ENCODE peak calls at places on chromosomes 1 and 21, in ten cellular contexts. K is C1 segment of cervical spinal cord; Z is adrenal gland; M is lower lobe of right lung; Y is cardiac fibroblast; F is left ventricle myocardium inferior; E is T-cell; O is amniotic stem cell; N is psoas muscle; J is stimulated activated CD4-positive, alpha-beta T cell treated with anti-CD3 and anti-CD28 coated beads, Interleukin-15, amount 100 ng/mL, for 1 hour. R is an unnamed sample.

GRCh38 chr1:212628056-212628455 is 19.5 kb downstream of the ATF3 start:
- DNase-seq in N (no peak), E (no peak), K (no peak), Y (no peak), O (no peak), Z (no peak), F (no peak), J (no peak), M (no peak), R (no peak)

GRCh38 chr1:156149374-156150106 is 3.8 kb upstream of the SEMA4A start:
- DNase-seq in K (no peak), M (no peak), J (no peak), E (no peak), Z (no peak), N (no peak), Y (no peak), O (no peak), F (no peak), R (peak; percentile 77)

GRCh38 chr1:1809489-1809888 is 31.2 kb upstream of the NADK start:
- DNase-seq in M (no peak), J (no peak), Z (no peak), K (no peak), E (no peak), Y (no peak), O (no peak), F (no peak), N (no peak), R (no peak)

GRCh38 chr1:171664976-171665375 is 12.5 kb upstream of the MYOC start:
- DNase-seq in E (no peak), Z (no peak), O (no peak), J (no peak), N (no peak), Y (peak; percentile 11), F (no peak), K (no peak), M (no peak), R (no peak)

GRCh38 chr1:84146375-84147032 is 2.4 kb downstream of the PRKACB start:
- DNase-seq in O (peak; percentile 7), Z (no peak), N (no peak), K (no peak), F (no peak), M (no peak), E (no peak), J (no peak), Y (peak; percentile 82), R (no peak)

GRCh38 chr1:68904472-68904871 is 407.6 kb upstream of the DEPDC1 start:
- DNase-seq in Z (no peak), K (no peak), F (no peak), O (no peak), J (no peak), E (no peak), M (no peak), N (no peak), Y (peak; percentile 34), R (no peak)

GRCh38 chr1:68015960-68016359 is 34.5 kb downstream of the DIRAS3 start:
- DNase-seq in F (no peak), M (no peak), N (no peak), O (no peak), E (no peak), Z (no peak), J (no peak), Y (no peak), K (no peak), R (no peak)

GRCh38 chr21:39441502-39442475 is 3.8 kb downstream of the LCA5L start:
- DNase-seq in N (no peak), Z (peak; percentile 75), Y (peak; percentile 68), F (no peak), J (no peak), O (peak; percentile 28), M (no peak), E (peak; percentile 10), K (no peak), R (peak; percentile 58)

GRCh38 chr1:151130837-151131586 is 15.4 kb downstream of the SEMA6C start:
- DNase-seq in Y (peak; percentile 85), K (peak; percentile 67), O (no peak), N (peak; percentile 77), Z (peak; percentile 91), M (peak; percentile 89), E (peak; percentile 76), J (peak; percentile 68), F (peak; percentile 85), R (peak; percentile 91)

GRCh38 chr1:45059829-45060228 is 47.8 kb downstream of the UROD start:
- DNase-seq in F (no peak), E (no peak), J (no peak), Z (no peak), Y (no peak), K (no peak), O (no peak), N (no peak), M (no peak), R (no peak)

GRCh38 chr1:218425647-218426342 is 80.7 kb downstream of the TGFB2 start:
- DNase-seq in M (no peak), Z (no peak), O (no peak), Y (peak; percentile 93), J (no peak), E (no peak), K (no peak), F (no peak), N (no peak), R (no peak)

GRCh38 chr1:208835082-208835467 is 590.9 kb upstream of the PLXNA2 start:
- DNase-seq in K (no peak), Z (no peak), M (no peak), J (no peak), Y (no peak), F (no peak), N (no peak), O (no peak), E (no peak), R (no peak)

GRCh38 chr21:34715985-34716596 is 47.3 kb downstream of the CLIC6 start:
- DNase-seq in Z (no peak), Y (no peak), F (no peak), O (no peak), K (no peak), M (no peak), N (no peak), E (no peak), J (no peak), R (no peak)

GRCh38 chr1:203197625-203198024 is 11.1 kb upstream of the CHI3L1 start:
- DNase-seq in M (no peak), K (no peak), Y (peak; percentile 62), F (no peak), O (peak; percentile 12), N (no peak), J (no peak), E (no peak), Z (no peak), R (no peak)

GRCh38 chr1:210692796-210693195 is 364.1 kb downstream of the HHAT start:
- DNase-seq in N (no peak), Z (no peak), Y (no peak), K (no peak), O (no peak), J (no peak), F (no peak), M (no peak), E (no peak), R (peak; percentile 38)

GRCh38 chr1:24705260-24706073 is 39.8 kb upstream of the CLIC4 start:
- DNase-seq in N (peak; percentile 72), O (no peak), K (peak; percentile 85), E (no peak), Z (peak; percentile 84), F (peak; percentile 82), J (no peak), Y (peak; percentile 97), M (peak; percentile 89), R (peak; percentile 82)

GRCh38 chr1:232628335-232629214 is 1.4 kb downstream of the SIPA1L2 start:
- DNase-seq in Y (peak; percentile 62), Z (no peak), N (no peak), J (no peak), F (no peak), O (peak; percentile 33), K (no peak), E (no peak), M (no peak), R (no peak)

GRCh38 chr1:6127587-6128163 is 52.4 kb downstream of the CHD5 start:
- DNase-seq in Z (peak; percentile 79), F (peak; percentile 72), E (peak; percentile 49), M (peak; percentile 89), O (no peak), K (peak; percentile 15), Y (peak; percentile 52), N (peak; percentile 73), J (peak; percentile 62), R (peak; percentile 78)

GRCh38 chr1:77347646-77348045 is 65.8 kb downstream of the AK5 start:
- DNase-seq in K (no peak), E (no peak), F (no peak), M (no peak), Y (peak; percentile 98), Z (no peak), O (peak; percentile 23), J (no peak), N (no peak), R (no peak)

GRCh38 chr1:70140343-70140742 is 65.0 kb downstream of the LRRC40 start:
- DNase-seq in E (no peak), F (no peak), O (peak; percentile 40), Z (peak; percentile 60), K (no peak), M (no peak), Y (peak; percentile 75), N (no peak), J (no peak), R (no peak)

GRCh38 chr1:19582318-19582717 is 61.8 kb upstream of the NBL1 start:
- DNase-seq in Y (peak; percentile 44), M (peak; percentile 79), F (peak; percentile 29), K (no peak), N (peak; percentile 25), J (peak; percentile 71), Z (peak; percentile 76), O (no peak), E (peak; percentile 60), R (peak; percentile 73)

GRCh38 chr1:8204823-8205222 is 113.1 kb upstream of the SLC45A1 start:
- DNase-seq in Y (no peak), F (no peak), K (no peak), N (no peak), J (no peak), E (no peak), M (no peak), O (no peak), Z (no peak), R (no peak)

GRCh38 chr1:119676571-119677206 is 28.6 kb upstream of the ZNF697 start:
- DNase-seq in E (no peak), F (no peak), M (no peak), N (peak; percentile 58), J (no peak), K (no peak), Y (no peak), O (no peak), Z (no peak), R (no peak)

GRCh38 chr1:204920967-204921366 is 50.3 kb downstream of the NFASC start:
- DNase-seq in E (no peak), Z (no peak), N (no peak), J (no peak), K (peak; percentile 43), Y (no peak), M (no peak), O (no peak), F (no peak), R (no peak)

GRCh38 chr1:236688705-236689104 is 2.4 kb downstream of the ACTN2 start:
- DNase-seq in N (no peak), M (no peak), Z (no peak), K (no peak), Y (no peak), O (no peak), F (no peak), E (no peak), J (no peak), R (no peak)

GRCh38 chr1:178495741-178496409 is 889 bp downstream of the CLEC20A start:
- DNase-seq in K (no peak), O (no peak), Y (no peak), E (no peak), Z (peak; percentile 13), M (no peak), F (no peak), J (no peak), N (no peak), R (peak; percentile 18)

GRCh38 chr21:41777934-41778815 is 11.3 kb upstream of the RIPK4 start:
- DNase-seq in O (peak; percentile 77), F (peak; percentile 85), E (no peak), M (peak; percentile 89), K (peak; percentile 36), J (no peak), Z (peak; percentile 95), Y (peak; percentile 92), N (peak; percentile 86), R (no peak)

GRCh38 chr1:39979654-39980053 is 24.7 kb downstream of the MFSD2A start:
- DNase-seq in N (no peak), O (no peak), Z (no peak), M (no peak), J (no peak), F (no peak), E (no peak), K (no peak), Y (no peak), R (no peak)